ENCODE peak calls at places on chromosomes 11 and 22, in seven cellular contexts. P is K562, L is HepG2, H is HCT116, O is H1, B is SK-N-SH, F is GM12878. Z is an unnamed sample.

GRCh38 chr11:44997566-44997965 is 46.9 kb upstream of the TP53I11 start:
- DNase-seq in P (no peak), L (no peak), H (no peak), O (peak), B (no peak), F (no peak), Z (no peak)

GRCh38 chr22:28910575-28911278 is 27.4 kb downstream of the ZNRF3 start:
- DNase-seq in P (no peak), L (no peak), H (no peak), O (no peak), B (no peak), F (no peak), Z (no peak)

GRCh38 chr22:38707984-38708383 is 2.2 kb downstream of the GTPBP1 start:
- DNase-seq in P (no peak), L (no peak), H (no peak), O (no peak), B (no peak), F (no peak), Z (no peak)

GRCh38 chr11:11988099-11988651 is 20.3 kb downstream of the DKK3 start:
- DNase-seq in P (no peak), L (no peak), H (no peak), O (no peak), B (no peak), F (no peak), Z (no peak)

GRCh38 chr11:68369161-68369560 is 56.8 kb downstream of the LRP5 start:
- DNase-seq in P (no peak), L (no peak), H (no peak), O (no peak), B (no peak), F (no peak), Z (no peak)

GRCh38 chr11:10298342-10298741 is 4.3 kb upstream of the SBF2 start:
- DNase-seq in P (no peak), L (peak), H (no peak), O (no peak), B (no peak), F (peak), Z (no peak)

GRCh38 chr11:67638535-67639437 is 777 bp downstream of the TBX10 start:
- DNase-seq in P (no peak), L (no peak), H (no peak), O (no peak), B (no peak), F (no peak), Z (no peak)

GRCh38 chr11:62456630-62457029 is 37.8 kb downstream of the SCGB1A1 start:
- DNase-seq in P (no peak), L (no peak), H (no peak), O (no peak), B (no peak), F (no peak), Z (no peak)

GRCh38 chr11:84886344-84886743 is 740.8 kb downstream of the DLG2 start:
- DNase-seq in P (no peak), L (no peak), H (no peak), O (no peak), B (no peak), F (no peak), Z (no peak)

GRCh38 chr11:27719575-27719925 is 19.3 kb upstream of the BDNF start:
- DNase-seq in P (no peak), L (no peak), H (no peak), O (no peak), B (peak), F (no peak), Z (no peak)

GRCh38 chr11:115377882-115378296 is 126.3 kb downstream of the CADM1 start:
- DNase-seq in P (no peak), L (peak), H (no peak), O (no peak), B (no peak), F (no peak), Z (peak)

GRCh38 chr22:50282361-50283144 is 12.4 kb upstream of the MAPK11 start:
- DNase-seq in P (no peak), L (no peak), H (peak), O (no peak), B (no peak), F (no peak), Z (peak)

GRCh38 chr22:24200616-24201212 is 19.4 kb downstream of the SUSD2 start:
- DNase-seq in P (no peak), L (peak), H (peak), O (no peak), B (peak), F (no peak), Z (no peak)

GRCh38 chr22:41688365-41689211 is at the start of gene SNU13:
- DNase-seq in P (peak), L (peak), H (peak), O (peak), B (peak), F (peak), Z (peak)

GRCh38 chr11:2741377-2742131 is 41.8 kb upstream of the KCNQ1OT1 start:
- DNase-seq in P (peak), L (no peak), H (no peak), O (no peak), B (no peak), F (no peak), Z (no peak)

GRCh38 chr11:82869657-82870056 is 30.6 kb downstream of the PRCP start:
- DNase-seq in P (no peak), L (no peak), H (no peak), O (no peak), B (no peak), F (no peak), Z (no peak)

GRCh38 chr11:86478348-86478747 is 103.7 kb downstream of the CCDC81 start:
- DNase-seq in P (no peak), L (no peak), H (no peak), O (no peak), B (no peak), F (no peak), Z (no peak)

GRCh38 chr11:100302824-100303223 is 384.3 kb upstream of the ARHGAP42 start:
- DNase-seq in P (no peak), L (no peak), H (no peak), O (no peak), B (no peak), F (no peak), Z (no peak)

GRCh38 chr11:66902486-66903177 is 45.8 kb downstream of the LRFN4 start:
- DNase-seq in P (no peak), L (no peak), H (no peak), O (no peak), B (peak), F (no peak), Z (no peak)

GRCh38 chr11:1308745-1309497 is 511 bp downstream of the TOLLIP start:
- DNase-seq in P (peak), L (no peak), H (no peak), O (no peak), B (no peak), F (no peak), Z (no peak)

GRCh38 chr11:69272961-69273461 is 20.9 kb upstream of the MYEOV start:
- DNase-seq in P (no peak), L (no peak), H (no peak), O (no peak), B (no peak), F (no peak), Z (no peak)

GRCh38 chr11:70243912-70244652 is 26.4 kb upstream of the PPFIA1 start:
- DNase-seq in P (no peak), L (no peak), H (no peak), O (no peak), B (no peak), F (no peak), Z (no peak)

GRCh38 chr11:1840780-1841480 is 2.1 kb downstream of the TNNI2 start:
- DNase-seq in P (no peak), L (no peak), H (no peak), O (no peak), B (no peak), F (no peak), Z (no peak)

GRCh38 chr22:47593911-47594311 is 831.5 kb downstream of the TBC1D22A start:
- DNase-seq in P (no peak), L (no peak), H (no peak), O (no peak), B (no peak), F (no peak), Z (no peak)

GRCh38 chr22:47592791-47593190 is 830.3 kb downstream of the TBC1D22A start:
- DNase-seq in P (no peak), L (no peak), H (no peak), O (no peak), B (no peak), F (no peak), Z (no peak)

GRCh38 chr22:47591709-47592108 is 829.3 kb downstream of the TBC1D22A start:
- DNase-seq in P (no peak), L (no peak), H (no peak), O (no peak), B (no peak), F (no peak), Z (no peak)

GRCh38 chr22:47595122-47595521 is 832.7 kb downstream of the TBC1D22A start:
- DNase-seq in P (no peak), L (no peak), H (no peak), O (no peak), B (no peak), F (no peak), Z (no peak)

GRCh38 chr22:47593291-47593690 is 830.8 kb downstream of the TBC1D22A start:
- DNase-seq in P (no peak), L (no peak), H (no peak), O (no peak), B (no peak), F (no peak), Z (no peak)
- TF ChIP-seq JUND in P (no peak), L (no peak), H (no peak), O (no peak), B (no peak), F (no peak), Z (no peak)

GRCh38 chr11:73384871-73385692 is 8.9 kb downstream of the RELT start:
- DNase-seq in P (no peak), L (no peak), H (no peak), O (no peak), B (no peak), F (peak), Z (no peak)
- TF ChIP-seq JUND in P (peak), L (no peak), H (no peak), O (no peak), B (no peak), F (no peak), Z (no peak)

GRCh38 chr11:17777086-17777725 is 42.6 kb downstream of the KCNC1 start:
- DNase-seq in P (no peak), L (no peak), H (no peak), O (no peak), B (no peak), F (no peak), Z (no peak)

GRCh38 chr11:17776213-17776875 is 41.8 kb downstream of the KCNC1 start:
- DNase-seq in P (no peak), L (no peak), H (no peak), O (no peak), B (no peak), F (no peak), Z (no peak)

GRCh38 chr11:17775035-17775348 is 40.4 kb downstream of the KCNC1 start:
- DNase-seq in P (no peak), L (no peak), H (no peak), O (no peak), B (no peak), F (no peak), Z (no peak)

GRCh38 chr11:17774232-17775034 is 39.9 kb downstream of the KCNC1 start:
- DNase-seq in P (no peak), L (peak), H (no peak), O (no peak), B (no peak), F (no peak), Z (no peak)

DNA sequence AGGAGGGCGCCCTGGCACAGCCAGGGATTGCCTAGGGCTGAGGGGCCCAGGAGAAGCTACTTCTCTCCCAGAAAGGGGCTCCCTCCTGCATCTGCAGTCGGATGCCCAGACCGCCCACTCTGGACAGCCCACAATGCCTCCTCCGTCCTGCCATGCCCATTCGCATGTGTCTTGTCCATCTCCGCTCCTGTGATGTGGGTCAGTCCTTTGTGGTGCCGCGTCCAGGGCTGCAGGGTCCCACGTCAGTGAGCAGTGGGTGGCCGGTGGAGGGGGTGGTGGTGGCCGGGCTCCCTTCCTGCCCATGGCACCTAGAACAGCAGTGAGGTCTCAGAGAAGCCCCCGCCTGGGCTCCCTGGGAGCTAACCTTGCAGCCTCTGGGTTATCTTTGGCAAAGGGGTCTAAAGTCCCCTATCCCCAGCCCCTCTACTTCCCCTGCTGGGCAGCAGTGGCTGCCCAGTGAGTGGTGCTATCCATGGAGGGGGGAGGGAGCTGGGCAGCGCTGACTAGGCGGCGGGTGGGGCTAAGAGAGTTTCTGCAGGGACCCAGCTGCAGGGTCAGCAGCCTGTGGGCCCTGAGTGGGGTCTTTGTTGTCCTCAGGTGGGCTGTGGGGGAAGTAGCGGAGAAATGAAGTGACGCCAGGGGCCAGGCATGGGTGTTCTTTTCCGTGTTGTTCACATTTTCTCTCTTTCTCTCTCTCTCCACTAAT is 41.1 kb downstream of the KCNC1 start:
- DNase-seq in P (no peak), L (no peak), H (no peak), O (no peak), B (no peak), F (no peak), Z (no peak)
- TF ChIP-seq JUND in P (no peak), L (no peak), H (no peak), O (no peak), B (no peak), F (no peak), Z (no peak)

GRCh38 chr22:43750751-43751150 is 61.4 kb downstream of the EFCAB6 start:
- DNase-seq in P (no peak), L (no peak), H (no peak), O (no peak), B (no peak), F (peak), Z (peak)
- TF ChIP-seq JUND in P (no peak), L (no peak), H (no peak), O (no peak), B (no peak), F (peak), Z (no peak)

Z was measured in T47D.